ENCODE peak calls at places on chromosomes 13 and 19, in four cellular contexts. H is fibroblast of pulmonary artery, W is dermis blood vessel endothelial cell, G is NCI-H2107. Y is an unnamed sample.

GRCh38 chr19:38079926-38080380 is 144.1 kb downstream of the DPF1 start:
- DNase-seq in W (peak; percentile 83), G (no peak), H (peak; percentile 84), Y (peak; percentile 83)

GRCh38 chr13:53020764-53021332 is 7.8 kb upstream of the OLFM4 start:
- DNase-seq in G (no peak), H (no peak), W (no peak), Y (no peak)

GRCh38 chr13:97810152-97810551 is 143.3 kb upstream of the IPO5 start:
- DNase-seq in H (peak; percentile 50), G (no peak), W (peak; percentile 43), Y (peak; percentile 11)

GRCh38 chr13:44206429-44206828 is 167.2 kb upstream of the SERP2 start:
- DNase-seq in H (no peak), W (no peak), G (no peak), Y (no peak)

GRCh38 chr13:21670883-21671792 is at the start of gene FGF9:
- DNase-seq in H (peak; percentile 79), G (peak; percentile 67), W (peak; percentile 75), Y (peak; percentile 38)

GRCh38 chr13:114068723-114069322 is 63.6 kb downstream of the RASA3 start:
- DNase-seq in G (no peak), H (peak; percentile 85), W (peak; percentile 47), Y (peak; percentile 50)

GRCh38 chr13:48402325-48402962 is 10.5 kb downstream of the LPAR6 start:
- DNase-seq in H (no peak), G (no peak), W (peak; percentile 6), Y (no peak)

GRCh38 chr13:107811233-107811632 is 404.1 kb downstream of the LIG4 start:
- DNase-seq in H (no peak), W (no peak), G (no peak), Y (no peak)

GRCh38 chr19:737591-738093 is 13.3 kb upstream of the MISP start:
- DNase-seq in H (peak; percentile 46), W (peak; percentile 70), G (no peak), Y (no peak)

GRCh38 chr19:7391218-7391670 is 42.5 kb downstream of the ARHGEF18 start:
- DNase-seq in W (peak; percentile 92), G (no peak), H (peak; percentile 90), Y (no peak)

GRCh38 chr19:40592170-40592569 is 9.0 kb upstream of the LTBP4 start:
- DNase-seq in H (peak; percentile 78), G (no peak), W (peak; percentile 78), Y (peak; percentile 64)

GRCh38 chr19:54918499-54918898 is 12.6 kb downstream of the NCR1 start:
- DNase-seq in W (no peak), H (no peak), G (no peak), Y (no peak)

GRCh38 chr19:14474827-14475226 is 327 bp downstream of the PTGER1 start:
- DNase-seq in H (no peak), W (no peak), G (no peak), Y (no peak)

GRCh38 chr13:109448629-109449028 is 337.8 kb downstream of the IRS2 start:
- DNase-seq in G (no peak), H (no peak), W (no peak), Y (no peak)

GRCh38 chr19:38404858-38405257 is 2.0 kb downstream of the FAM98C start:
- DNase-seq in H (no peak), W (no peak), G (no peak), Y (no peak)

GRCh38 chr13:95641961-95642621 is 2.4 kb downstream of the DZIP1 start:
- DNase-seq in G (no peak), W (peak; percentile 66), H (peak; percentile 50), Y (no peak)

GRCh38 chr19:49475995-49476880 is 2.2 kb downstream of the FLT3LG start:
- DNase-seq in W (peak; percentile 68), G (no peak), H (peak; percentile 48), Y (no peak)

GRCh38 chr13:100573121-100573520 is 15.5 kb downstream of the GGACT start:
- DNase-seq in H (peak; percentile 90), W (peak; percentile 93), G (peak; percentile 49), Y (peak; percentile 73)

GRCh38 chr19:38655148-38655824 is 7.8 kb downstream of the ACTN4 start:
- DNase-seq in H (no peak), G (no peak), W (peak; percentile 55), Y (peak; percentile 58)